ENCODE peak calls at places on chromosomes 12 and 14, in four cellular contexts. One of them, this sample, is unnamed.
A peak's percentile ranks its signal among the peaks of the same experiment; 100 is the strongest.

GRCh38 chr14:23478109-23478698 is 8.7 kb downstream of the NGDN start:
- DNase-seq in stimulated activated naive B cell treated with anti-CD40 and anti-IgM and Interleukin-4, amounts not matched to agents 10 μg/mL and 1 μg/mL and 100 μg/mL, for 72 hours: peak; percentile 26
- DNase-seq in H7: peak; percentile 44
- DNase-seq in non-pigmented ciliary epithelial cell: peak; percentile 30
- DNase-seq in this sample: peak; percentile 7

GRCh38 chr12:125160556-125160955 is 95.3 kb downstream of the AACS start:
- DNase-seq in stimulated activated naive B cell treated with anti-CD40 and anti-IgM and Interleukin-4, amounts not matched to agents 10 μg/mL and 1 μg/mL and 100 μg/mL, for 72 hours: no peak
- DNase-seq in H7: no peak
- DNase-seq in non-pigmented ciliary epithelial cell: no peak
- DNase-seq in this sample: no peak

GRCh38 chr14:66405158-66405557 is 81.0 kb upstream of the CCDC196 start:
- DNase-seq in stimulated activated naive B cell treated with anti-CD40 and anti-IgM and Interleukin-4, amounts not matched to agents 10 μg/mL and 1 μg/mL and 100 μg/mL, for 72 hours: no peak
- DNase-seq in H7: no peak
- DNase-seq in non-pigmented ciliary epithelial cell: peak; percentile 27
- DNase-seq in this sample: no peak

GRCh38 chr12:38053655-38054464 is 262.7 kb upstream of the ALG10B start:
- DNase-seq in stimulated activated naive B cell treated with anti-CD40 and anti-IgM and Interleukin-4, amounts not matched to agents 10 μg/mL and 1 μg/mL and 100 μg/mL, for 72 hours: no peak
- DNase-seq in H7: no peak
- DNase-seq in non-pigmented ciliary epithelial cell: no peak
- DNase-seq in this sample: no peak

GRCh38 chr12:15689751-15690191 is 99.4 kb downstream of the EPS8 start:
- DNase-seq in stimulated activated naive B cell treated with anti-CD40 and anti-IgM and Interleukin-4, amounts not matched to agents 10 μg/mL and 1 μg/mL and 100 μg/mL, for 72 hours: no peak
- DNase-seq in H7: no peak
- DNase-seq in non-pigmented ciliary epithelial cell: no peak
- DNase-seq in this sample: peak; percentile 66

GRCh38 chr12:4272014-4272975 is 1.3 kb upstream of the CCND2 start:
- DNase-seq in stimulated activated naive B cell treated with anti-CD40 and anti-IgM and Interleukin-4, amounts not matched to agents 10 μg/mL and 1 μg/mL and 100 μg/mL, for 72 hours: peak; percentile 74
- DNase-seq in H7: peak; percentile 92
- DNase-seq in non-pigmented ciliary epithelial cell: no peak
- DNase-seq in this sample: peak; percentile 59

GRCh38 chr12:31589896-31590729 is 823 bp downstream of the DENND5B start:
- DNase-seq in stimulated activated naive B cell treated with anti-CD40 and anti-IgM and Interleukin-4, amounts not matched to agents 10 μg/mL and 1 μg/mL and 100 μg/mL, for 72 hours: peak; percentile 82
- DNase-seq in H7: peak; percentile 85
- DNase-seq in non-pigmented ciliary epithelial cell: no peak
- DNase-seq in this sample: peak; percentile 76

GRCh38 chr14:29851397-29851796 is 76.2 kb downstream of the PRKD1 start:
- DNase-seq in stimulated activated naive B cell treated with anti-CD40 and anti-IgM and Interleukin-4, amounts not matched to agents 10 μg/mL and 1 μg/mL and 100 μg/mL, for 72 hours: no peak
- DNase-seq in H7: no peak
- DNase-seq in non-pigmented ciliary epithelial cell: no peak
- DNase-seq in this sample: no peak

GRCh38 chr14:68775614-68776126 is 17.2 kb downstream of the ZFP36L1 start:
- DNase-seq in stimulated activated naive B cell treated with anti-CD40 and anti-IgM and Interleukin-4, amounts not matched to agents 10 μg/mL and 1 μg/mL and 100 μg/mL, for 72 hours: no peak
- DNase-seq in H7: no peak
- DNase-seq in non-pigmented ciliary epithelial cell: no peak
- DNase-seq in this sample: no peak

GRCh38 chr12:105476616-105477015 is 146.1 kb downstream of the C12orf75 start:
- DNase-seq in stimulated activated naive B cell treated with anti-CD40 and anti-IgM and Interleukin-4, amounts not matched to agents 10 μg/mL and 1 μg/mL and 100 μg/mL, for 72 hours: no peak
- DNase-seq in H7: no peak
- DNase-seq in non-pigmented ciliary epithelial cell: no peak
- DNase-seq in this sample: no peak

GRCh38 chr12:79983969-79984629 is 49.2 kb upstream of the PPP1R12A start:
- DNase-seq in stimulated activated naive B cell treated with anti-CD40 and anti-IgM and Interleukin-4, amounts not matched to agents 10 μg/mL and 1 μg/mL and 100 μg/mL, for 72 hours: no peak
- DNase-seq in H7: no peak
- DNase-seq in non-pigmented ciliary epithelial cell: peak; percentile 14
- DNase-seq in this sample: peak; percentile 19

GRCh38 chr12:52499836-52500560 is 6.9 kb upstream of the KRT6A start:
- DNase-seq in stimulated activated naive B cell treated with anti-CD40 and anti-IgM and Interleukin-4, amounts not matched to agents 10 μg/mL and 1 μg/mL and 100 μg/mL, for 72 hours: no peak
- DNase-seq in H7: no peak
- DNase-seq in non-pigmented ciliary epithelial cell: no peak
- DNase-seq in this sample: no peak

GRCh38 chr12:99043319-99043914 is 398.3 kb downstream of the APAF1 start:
- DNase-seq in stimulated activated naive B cell treated with anti-CD40 and anti-IgM and Interleukin-4, amounts not matched to agents 10 μg/mL and 1 μg/mL and 100 μg/mL, for 72 hours: peak; percentile 9
- DNase-seq in H7: peak; percentile 44
- DNase-seq in non-pigmented ciliary epithelial cell: peak; percentile 14
- DNase-seq in this sample: peak; percentile 18

GRCh38 chr14:29798776-29799175 is 128.9 kb downstream of the PRKD1 start:
- DNase-seq in stimulated activated naive B cell treated with anti-CD40 and anti-IgM and Interleukin-4, amounts not matched to agents 10 μg/mL and 1 μg/mL and 100 μg/mL, for 72 hours: no peak
- DNase-seq in H7: no peak
- DNase-seq in non-pigmented ciliary epithelial cell: no peak
- DNase-seq in this sample: no peak

GRCh38 chr14:36442824-36443241 is 77.2 kb downstream of the NKX2-1 start:
- DNase-seq in stimulated activated naive B cell treated with anti-CD40 and anti-IgM and Interleukin-4, amounts not matched to agents 10 μg/mL and 1 μg/mL and 100 μg/mL, for 72 hours: no peak
- DNase-seq in H7: peak; percentile 53
- DNase-seq in non-pigmented ciliary epithelial cell: no peak
- DNase-seq in this sample: no peak

GRCh38 chr12:23921099-23921846 is 28.2 kb downstream of the SOX5 start:
- DNase-seq in stimulated activated naive B cell treated with anti-CD40 and anti-IgM and Interleukin-4, amounts not matched to agents 10 μg/mL and 1 μg/mL and 100 μg/mL, for 72 hours: no peak
- DNase-seq in H7: no peak
- DNase-seq in non-pigmented ciliary epithelial cell: no peak
- DNase-seq in this sample: no peak